ENCODE peak calls at places on chromosomes 7 and 10, in five cellular contexts. M is K562, S is HepG2, U is GM12878, Z is HCT116. D is an unnamed sample.

GRCh38 chr7:111262293-111263116 is 171.6 kb downstream of the LRRN3 start:
- DNase-seq in M (no peak), S (peak), U (no peak), Z (no peak), D (no peak)

GRCh38 chr10:11270135-11270857 is 252.6 kb downstream of the CELF2 start:
- DNase-seq in M (peak), S (peak), U (peak), Z (peak), D (peak)

GRCh38 chr7:118259115-118259514 is 34.6 kb downstream of the ANKRD7 start:
- DNase-seq in M (no peak), S (no peak), U (no peak), Z (no peak), D (no peak)

GRCh38 chr10:33612116-33612515 is 277.6 kb upstream of the NRP1 start:
- DNase-seq in M (no peak), S (no peak), U (no peak), Z (no peak), D (no peak)

GRCh38 chr7:36278069-36278766 is 111.4 kb upstream of the ANLN start:
- DNase-seq in M (no peak), S (no peak), U (no peak), Z (no peak), D (no peak)

GRCh38 chr10:97852277-97852676 is 2.6 kb downstream of the GOLGA7B start:
- DNase-seq in M (no peak), S (no peak), U (no peak), Z (no peak), D (no peak)

GRCh38 chr10:31602541-31603244 is 283.7 kb downstream of the ZEB1 start:
- DNase-seq in M (no peak), S (no peak), U (no peak), Z (no peak), D (no peak)

GRCh38 chr7:139108256-139109187 is 998 bp downstream of the ZC3HAV1 start:
- DNase-seq in M (peak), S (no peak), U (no peak), Z (no peak), D (no peak)

GRCh38 chr10:100065084-100065660 is 16.5 kb downstream of the CPN1 start:
- DNase-seq in M (peak), S (no peak), U (no peak), Z (no peak), D (no peak)

GRCh38 chr7:66250711-66251110 is 45.6 kb downstream of the TPST1 start:
- DNase-seq in M (no peak), S (peak), U (no peak), Z (no peak), D (no peak)

GRCh38 chr7:1124816-1125602 is 35.0 kb downstream of the ZFAND2A start:
- DNase-seq in M (no peak), S (no peak), U (no peak), Z (no peak), D (no peak)

GRCh38 chr7:104156842-104157277 is 51.0 kb downstream of the ORC5 start:
- DNase-seq in M (no peak), S (peak), U (no peak), Z (peak), D (no peak)

GRCh38 chr10:112732277-112732891 is 217.7 kb upstream of the TCF7L2 start:
- DNase-seq in M (no peak), S (no peak), U (no peak), Z (no peak), D (no peak)

GRCh38 chr7:6170571-6171531 is 101.6 kb downstream of the CYTH3 start:
- DNase-seq in M (no peak), S (no peak), U (no peak), Z (no peak), D (no peak)

GRCh38 chr10:132618158-132618924 is 80.8 kb downstream of the INPP5A start:
- DNase-seq in M (no peak), S (no peak), U (no peak), Z (no peak), D (no peak)

GRCh38 chr7:65307651-65308299 is 65.9 kb upstream of the ZNF92 start:
- DNase-seq in M (peak), S (peak), U (peak), Z (peak), D (peak)

GRCh38 chr10:77715081-77715480 is 77.5 kb upstream of the KCNMA1 start:
- DNase-seq in M (peak), S (peak), U (no peak), Z (peak), D (no peak)

GRCh38 chr7:101017099-101017777 is 2.6 kb upstream of the MUC17 start:
- DNase-seq in M (peak), S (peak), U (peak), Z (no peak), D (peak)

GRCh38 chr7:46671108-46671769 is 750.2 kb upstream of the IGFBP3 start:
- DNase-seq in M (no peak), S (no peak), U (no peak), Z (no peak), D (no peak)

GRCh38 chr10:6239213-6239991 is 36.7 kb downstream of the PFKFB3 start:
- DNase-seq in M (peak), S (peak), U (peak), Z (peak), D (no peak)

GRCh38 chr10:77715536-77715935 is 77.9 kb upstream of the KCNMA1 start:
- DNase-seq in M (no peak), S (no peak), U (no peak), Z (no peak), D (no peak)

GRCh38 chr10:127556911-127557310 is 7.8 kb downstream of the NPS start:
- DNase-seq in M (no peak), S (no peak), U (no peak), Z (no peak), D (peak)

GRCh38 chr7:5276611-5277010 is 6.1 kb upstream of the SLC29A4 start:
- DNase-seq in M (no peak), S (no peak), U (no peak), Z (no peak), D (no peak)

GRCh38 chr10:132861116-132861691 is 75.3 kb upstream of the NKX6-2 start:
- DNase-seq in M (no peak), S (no peak), U (no peak), Z (no peak), D (no peak)

GRCh38 chr7:48130658-48131108 is 40.6 kb upstream of the ABCA13 start:
- DNase-seq in M (no peak), S (no peak), U (no peak), Z (no peak), D (no peak)

GRCh38 chr10:14329609-14330246 is 996 bp downstream of the FRMD4A start:
- DNase-seq in M (no peak), S (no peak), U (no peak), Z (no peak), D (peak)

GRCh38 chr7:33661430-33662160 is 243.7 kb upstream of the BMPER start:
- DNase-seq in M (no peak), S (no peak), U (no peak), Z (no peak), D (no peak)

GRCh38 chr7:47661051-47661714 is 79.3 kb upstream of the TNS3 start:
- DNase-seq in M (no peak), S (no peak), U (no peak), Z (no peak), D (no peak)

GRCh38 chr10:77267703-77268630 is 369.6 kb downstream of the KCNMA1 start:
- DNase-seq in M (no peak), S (no peak), U (no peak), Z (no peak), D (no peak)

GRCh38 chr7:122423591-122423990 is 119.0 kb upstream of the FEZF1 start:
- DNase-seq in M (no peak), S (no peak), U (no peak), Z (no peak), D (no peak)

GRCh38 chr7:27212587-27213149 is 12.8 kb upstream of the HOXA13 start:
- DNase-seq in M (no peak), S (no peak), U (no peak), Z (no peak), D (no peak)

GRCh38 chr10:3787001-3787400 is 2.0 kb upstream of the KLF6 start:
- DNase-seq in M (no peak), S (no peak), U (no peak), Z (no peak), D (no peak)

GRCh38 chr7:47889723-47890122 is 58.5 kb downstream of the PKD1L1 start:
- DNase-seq in M (no peak), S (no peak), U (no peak), Z (no peak), D (no peak)

GRCh38 chr7:4634166-4634565 is 47.9 kb upstream of the FOXK1 start:
- DNase-seq in M (no peak), S (no peak), U (no peak), Z (no peak), D (no peak)

GRCh38 chr7:99403764-99404163 is 4.6 kb downstream of the PDAP1 start:
- DNase-seq in M (no peak), S (no peak), U (no peak), Z (no peak), D (no peak)
- TF ChIP-seq POLR2A in M (peak), S (no peak), U (no peak), Z (no peak), D (no peak)

DNA sequence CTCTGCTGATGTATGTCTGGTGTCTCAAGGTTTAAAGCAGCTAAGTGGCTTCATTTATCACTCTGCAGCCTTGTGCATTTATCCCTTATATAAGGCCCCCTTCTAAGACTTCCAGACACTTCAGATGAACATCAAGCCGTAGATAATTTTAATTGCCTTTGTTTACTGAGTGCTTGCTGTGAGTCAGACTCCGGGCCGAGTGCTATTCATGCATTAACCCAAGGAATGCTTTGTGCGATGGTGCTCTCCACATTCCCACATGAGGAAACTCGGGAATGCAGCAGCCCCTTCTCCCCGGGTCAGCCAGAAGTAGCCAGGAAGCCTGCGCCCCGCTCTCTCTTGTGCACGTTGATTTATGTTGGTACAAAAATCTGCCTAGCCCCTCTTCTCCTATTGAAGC is 328.7 kb upstream of the COBL start:
- DNase-seq in M (no peak), S (no peak), U (no peak), Z (no peak), D (peak)
- TF ChIP-seq ATF3 in M (no peak), S (no peak), U (no peak), Z (no peak), D (no peak)

GRCh38 chr7:130918129-130919052 is 184.4 kb upstream of the KLF14 start:
- DNase-seq in M (no peak), S (no peak), U (no peak), Z (no peak), D (no peak)
- TF ChIP-seq POLR2A in M (no peak), S (no peak), U (no peak), Z (no peak), D (no peak)

DNA sequence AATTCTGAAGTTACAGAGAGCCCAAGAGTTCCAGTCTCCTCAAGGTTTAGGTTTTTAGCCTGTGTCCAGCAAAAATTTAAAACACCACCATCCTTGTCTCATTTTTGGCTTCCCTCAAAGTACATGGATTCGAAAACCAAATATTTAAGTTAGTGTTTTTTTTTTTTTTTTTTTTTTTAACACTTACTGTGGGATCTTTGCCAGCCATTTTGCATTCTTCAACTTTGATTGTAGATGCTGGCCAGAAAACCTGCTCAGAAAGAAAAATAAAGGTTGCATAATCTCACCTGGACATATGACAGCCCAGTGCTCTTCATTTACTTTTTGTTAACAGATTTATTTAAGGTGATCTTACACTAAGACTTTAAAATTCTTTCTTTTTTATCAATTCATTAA is 91.6 kb downstream of the SEMA3C start:
- DNase-seq in M (no peak), S (no peak), U (no peak), Z (no peak), D (no peak)
- TF ChIP-seq ATF3 in M (no peak), S (no peak), U (no peak), Z (no peak), D (no peak)

GRCh38 chr10:74167443-74167842 is 16.4 kb downstream of the ADK start:
- DNase-seq in M (no peak), S (no peak), U (no peak), Z (no peak), D (no peak)
- TF ChIP-seq POLR2A in M (no peak), S (no peak), U (no peak), Z (no peak), D (no peak)

GRCh38 chr7:145845345-145845744 is 271.3 kb upstream of the CNTNAP2 start:
- DNase-seq in M (no peak), S (no peak), U (no peak), Z (no peak), D (no peak)
- TF ChIP-seq ATF3 in M (no peak), S (no peak), U (no peak), Z (no peak), D (no peak)

DNA sequence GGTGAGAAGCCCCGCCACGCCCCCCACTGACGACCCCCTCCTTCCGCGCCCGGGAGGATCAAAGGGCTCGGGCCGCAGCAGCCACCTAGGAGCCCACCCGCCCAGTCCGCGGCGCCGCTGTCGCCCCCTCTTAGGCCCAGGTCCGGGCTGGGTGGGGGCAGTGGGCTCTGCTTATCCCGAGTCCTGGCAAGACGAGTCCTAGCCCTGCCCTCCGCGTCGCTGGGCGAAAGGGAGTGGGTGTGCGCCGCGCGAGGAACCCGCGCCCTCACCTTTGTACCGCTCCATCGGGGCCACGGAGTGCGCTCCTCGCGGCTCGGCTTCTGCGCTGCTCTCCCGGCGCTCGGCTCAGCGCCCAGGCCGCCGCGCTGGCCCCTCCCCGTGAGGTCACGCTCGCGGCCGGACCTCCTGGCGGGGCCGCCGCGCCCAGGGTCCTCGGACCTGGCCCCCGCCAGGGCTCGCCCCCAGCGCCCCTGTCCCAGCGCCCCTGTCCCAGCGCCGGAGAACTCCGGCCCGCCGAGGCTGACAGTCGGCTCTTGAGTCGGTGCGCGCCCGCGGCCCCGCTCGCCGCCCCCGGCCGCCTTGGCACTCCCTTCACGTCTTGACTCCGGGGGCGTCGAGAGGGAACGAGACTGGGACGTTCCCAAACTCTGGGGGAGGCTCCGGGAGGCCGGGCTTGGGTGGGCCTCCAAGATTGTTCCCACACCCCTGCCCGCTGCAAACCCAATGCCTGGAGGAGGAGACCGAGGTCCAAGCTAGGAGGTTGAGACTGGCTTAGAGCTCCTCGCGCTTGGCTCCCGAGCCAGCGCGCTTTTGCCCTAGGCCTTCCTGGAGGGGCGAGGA is at the start of gene AFAP1L2:
- DNase-seq in M (peak), S (no peak), U (no peak), Z (no peak), D (no peak)
- TF ChIP-seq POLR2A in M (no peak), S (no peak), U (no peak), Z (no peak), D (no peak)

DNA sequence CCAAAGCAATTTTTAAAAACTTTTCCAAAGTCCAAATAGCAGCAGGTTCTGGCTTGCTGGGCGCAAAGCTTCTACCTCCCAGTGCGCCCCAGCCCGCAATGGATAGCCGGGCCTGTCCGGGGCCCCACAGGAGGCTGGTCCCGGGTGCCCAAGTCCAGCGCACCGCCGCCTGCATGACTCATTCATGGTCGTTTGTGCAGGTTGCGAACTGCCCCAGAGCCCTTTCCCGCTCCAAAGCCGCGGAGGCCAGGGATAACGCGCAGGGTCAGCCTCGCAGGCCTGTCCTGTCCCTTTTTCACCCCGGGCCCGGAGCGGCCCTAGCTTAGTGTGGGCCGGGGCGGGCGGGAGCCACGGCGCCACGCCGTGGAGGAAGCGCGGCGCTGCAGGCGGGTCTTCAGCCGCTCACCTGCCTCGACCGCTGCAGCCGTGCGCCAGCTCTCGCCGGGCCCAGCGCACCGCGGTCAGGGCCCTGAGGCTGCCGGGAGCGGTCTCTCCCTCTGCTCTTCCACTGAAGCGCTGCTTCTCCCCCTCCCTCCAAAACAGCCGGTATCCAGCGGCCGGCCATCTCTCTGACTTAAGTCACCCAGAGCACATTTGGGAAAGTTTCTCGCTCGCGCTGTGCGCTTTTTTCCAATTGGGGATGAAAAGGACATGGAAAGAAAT is 1.7 kb upstream of the EGR2 start:
- DNase-seq in M (peak), S (peak), U (no peak), Z (peak), D (peak)
- TF ChIP-seq ATF3 in M (no peak), S (peak), U (no peak), Z (no peak), D (no peak)

DNA sequence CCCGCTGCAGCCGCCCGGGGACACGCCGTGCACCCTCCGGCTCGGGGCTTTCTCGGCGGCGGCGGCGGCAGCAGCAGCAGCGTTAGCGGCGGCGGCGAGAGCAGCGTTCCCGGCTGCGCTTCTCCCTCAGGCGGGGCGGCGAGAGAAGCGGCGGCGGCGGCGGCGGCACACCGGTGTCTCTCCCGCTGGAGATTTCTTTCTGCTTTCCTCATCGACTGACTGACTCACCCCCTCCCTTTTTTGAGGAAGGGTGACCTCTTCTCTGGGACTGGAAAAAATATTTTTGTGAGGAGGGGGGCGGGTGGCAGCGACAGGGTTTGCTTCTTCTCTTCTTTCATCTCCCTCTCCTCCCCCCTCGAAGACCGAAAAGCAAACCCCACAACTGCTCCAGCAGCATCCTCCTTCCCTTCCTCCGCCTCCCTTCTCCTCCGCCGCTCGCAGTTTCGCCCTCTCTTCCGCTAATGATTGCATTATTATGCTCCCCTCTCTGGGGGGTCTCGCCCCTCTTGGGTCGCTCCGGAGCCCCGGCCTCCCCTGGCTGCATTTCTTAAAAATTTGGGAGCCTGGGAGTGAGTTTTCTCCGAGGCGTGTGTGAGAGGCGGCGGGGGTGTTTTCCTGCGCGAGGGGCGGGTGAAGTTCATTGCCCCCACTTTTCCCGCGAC is 343 bp downstream of the AUTS2 start:
- DNase-seq in M (no peak), S (no peak), U (no peak), Z (no peak), D (no peak)
- TF ChIP-seq POLR2A in M (no peak), S (no peak), U (no peak), Z (no peak), D (no peak)

GRCh38 chr7:141333459-141333858 is 217.8 kb upstream of the AGK start:
- DNase-seq in M (peak), S (no peak), U (no peak), Z (no peak), D (no peak)
- TF ChIP-seq ATF3 in M (no peak), S (no peak), U (no peak), Z (no peak), D (no peak)